ENCODE peak calls at places on chromosomes 1 and 21, in eight cellular contexts. H is epithelial cell of esophagus, X is iris pigment epithelial cell, C is NCI-H1105 treated with DMSO at 0.1 percent for 48 hours, E is fibroblast of lung, M is sciatic nerve, F is left ventricle myocardium inferior, U is HS-27A. S is an unnamed sample.

GRCh38 chr1:93516164-93516563 is 68.2 kb downstream of the FNBP1L start:
- DNase-seq in U (no peak), E (no peak), M (no peak), F (no peak), H (peak), C (no peak), X (no peak), S (peak)

GRCh38 chr1:202802998-202803932 is 5.0 kb downstream of the KDM5B start:
- DNase-seq in H (peak), U (no peak), E (peak), X (peak), C (no peak), F (no peak), M (no peak), S (peak)

GRCh38 chr1:86227026-86227425 is 70.5 kb upstream of the COL24A1 start:
- DNase-seq in U (no peak), M (no peak), X (peak), E (peak), F (no peak), H (no peak), C (no peak), S (peak)

GRCh38 chr1:167829868-167830267 is 84.1 kb downstream of the ADCY10 start:
- DNase-seq in U (no peak), H (no peak), F (no peak), C (peak), E (peak), X (no peak), M (no peak), S (no peak)

GRCh38 chr21:44434936-44435635 is 20.2 kb upstream of the LRRC3 start:
- DNase-seq in X (no peak), U (no peak), C (no peak), M (peak), E (no peak), H (no peak), F (peak), S (no peak)

GRCh38 chr1:209416009-209416408 is 167.5 kb upstream of the CAMK1G start:
- DNase-seq in H (peak), U (no peak), E (peak), F (no peak), C (no peak), M (no peak), X (peak), S (no peak)

GRCh38 chr1:41901551-41901950 is 17.2 kb downstream of the HIVEP3 start:
- DNase-seq in C (no peak), X (no peak), F (no peak), M (no peak), H (no peak), U (no peak), E (no peak), S (no peak)

GRCh38 chr21:45209046-45209445 is 78.6 kb downstream of the POFUT2 start:
- DNase-seq in C (no peak), E (peak), M (no peak), X (peak), H (peak), F (no peak), U (no peak), S (no peak)

GRCh38 chr1:60762176-60762575 is 320.2 kb upstream of the NFIA start:
- DNase-seq in H (peak), C (no peak), M (no peak), E (peak), F (no peak), U (no peak), X (peak), S (no peak)

GRCh38 chr1:232978827-232979226 is 28.4 kb downstream of the NTPCR start:
- DNase-seq in H (no peak), E (no peak), U (no peak), X (no peak), M (no peak), F (no peak), C (no peak), S (no peak)

GRCh38 chr1:87061742-87062156 is 147.3 kb downstream of the HS2ST1 start:
- DNase-seq in C (no peak), X (peak), U (no peak), M (no peak), E (peak), F (no peak), H (peak), S (no peak)

GRCh38 chr1:162029205-162029604 is 5.5 kb upstream of the OLFML2B start:
- DNase-seq in U (no peak), M (no peak), H (no peak), F (no peak), E (no peak), X (no peak), C (peak), S (no peak)

GRCh38 chr1:169361281-169361680 is 6.3 kb downstream of the NME7 start:
- DNase-seq in M (no peak), C (no peak), H (no peak), U (no peak), F (no peak), X (peak), E (peak), S (no peak)

GRCh38 chr1:30300669-30301068 is 422.7 kb downstream of the MATN1 start:
- DNase-seq in M (no peak), H (no peak), E (no peak), X (no peak), U (no peak), C (no peak), F (no peak), S (no peak)

GRCh38 chr21:45147473-45148315 is 73.3 kb downstream of the ADARB1 start:
- DNase-seq in M (peak), E (no peak), U (no peak), F (no peak), H (peak), X (no peak), C (no peak), S (no peak)

GRCh38 chr1:100229681-100230443 is 19.8 kb downstream of the DBT start:
- DNase-seq in U (no peak), E (peak), H (peak), X (no peak), F (no peak), C (peak), M (no peak), S (no peak)

GRCh38 chr1:19844726-19845125 is 29.6 kb upstream of the RNF186 start:
- DNase-seq in X (no peak), M (no peak), H (no peak), E (no peak), F (no peak), C (no peak), U (no peak), S (no peak)

GRCh38 chr1:23719162-23719820 is 24.0 kb upstream of the ELOA start:
- DNase-seq in F (no peak), H (peak), C (no peak), U (no peak), E (peak), M (no peak), X (peak), S (no peak)

GRCh38 chr1:116909511-116910378 is at the start of gene PTGFRN:
- DNase-seq in E (peak), F (peak), U (no peak), M (peak), H (peak), X (peak), C (peak), S (peak)

GRCh38 chr1:245673920-245674414 is 519.2 kb downstream of the KIF26B start:
- DNase-seq in E (peak), H (no peak), X (peak), F (no peak), U (no peak), M (no peak), C (no peak), S (no peak)

GRCh38 chr1:37477198-37477931 is 3.0 kb downstream of the ZC3H12A start:
- DNase-seq in E (peak), C (no peak), M (no peak), F (no peak), U (no peak), H (peak), X (peak), S (peak)

GRCh38 chr1:156160744-156161181 is 7.4 kb downstream of the SEMA4A start:
- DNase-seq in U (no peak), E (peak), H (peak), F (peak), C (peak), X (peak), M (peak), S (peak)

GRCh38 chr1:180962178-180962577 is 49.5 kb downstream of the KIAA1614 start:
- DNase-seq in E (no peak), F (no peak), U (no peak), X (no peak), C (no peak), H (peak), M (no peak), S (no peak)

GRCh38 chr1:155410931-155411330 is 90.2 kb downstream of the RUSC1 start:
- DNase-seq in F (no peak), E (no peak), X (no peak), U (no peak), M (no peak), C (no peak), H (no peak), S (no peak)

GRCh38 chr1:22745675-22746585 is 35.3 kb downstream of the EPHB2 start:
- DNase-seq in C (peak), E (peak), M (no peak), H (peak), U (peak), F (no peak), X (peak), S (no peak)

GRCh38 chr21:25862596-25862995 is 127.8 kb downstream of the GABPA start:
- DNase-seq in F (no peak), X (peak), M (no peak), E (peak), U (peak), H (peak), C (peak), S (peak)

GRCh38 chr1:8297245-8297644 is 20.7 kb upstream of the SLC45A1 start:
- DNase-seq in H (no peak), M (no peak), X (no peak), E (no peak), C (no peak), U (no peak), F (no peak), S (no peak)

GRCh38 chr1:225462429-225462713 is 34.5 kb upstream of the LBR start:
- DNase-seq in M (no peak), H (no peak), F (no peak), E (no peak), C (peak), X (no peak), U (no peak), S (no peak)

GRCh38 chr1:212485895-212486590 is 53.3 kb downstream of the NENF start:
- DNase-seq in F (no peak), X (peak), M (no peak), H (peak), E (peak), U (peak), C (peak), S (peak)

GRCh38 chr1:225942574-225942973 is 1.6 kb upstream of the LEFTY2 start:
- DNase-seq in E (no peak), H (no peak), X (no peak), C (no peak), M (no peak), U (no peak), F (no peak), S (no peak)

GRCh38 chr1:236773919-236774318 is 21.2 kb upstream of the MTR start:
- DNase-seq in C (no peak), U (no peak), F (no peak), E (no peak), X (no peak), H (no peak), M (no peak), S (no peak)

GRCh38 chr1:146012703-146013565 is 8.6 kb downstream of the HJV start:
- DNase-seq in H (peak), F (no peak), M (no peak), E (peak), X (peak), U (peak), C (peak), S (peak)

GRCh38 chr1:1758692-1759455 is 19.4 kb downstream of the NADK start:
- DNase-seq in C (no peak), F (peak), E (no peak), X (peak), U (no peak), H (peak), M (no peak), S (no peak)

GRCh38 chr1:183164963-183165362 is 21.1 kb upstream of the LAMC2 start:
- DNase-seq in M (no peak), F (no peak), C (no peak), E (peak), H (peak), U (no peak), X (no peak), S (no peak)

GRCh38 chr1:42463906-42464305 is 820 bp downstream of the CCDC30 start:
- DNase-seq in X (no peak), M (no peak), U (no peak), H (no peak), F (no peak), E (no peak), C (no peak), S (no peak)